ENCODE peak calls at places on chromosomes 1 and 21, in four cellular contexts. D is activated CD4-positive, alpha-beta T cell treated with anti-CD3 and anti-CD28 coated beads, Interleukin-2, amount 50 U/mL, for 48 hours; O is mesenchymal stem cell; G is stimulated activated effector memory CD8-positive, alpha-beta T cell treated with anti-CD3 and anti-CD28 coated beads, Interleukin-12 subunit alpha, Interleukin-12 subunit beta, amount 100 ng/mL, for 72 hours. I is an unnamed sample.

GRCh38 chr1:160651428-160652064 is 4.7 kb upstream of the SLAMF1 start:
- DNase-seq in D (no peak), O (no peak), G (no peak), I (no peak)

GRCh38 chr1:115365738-115366137 is 27.7 kb upstream of the NGF start:
- DNase-seq in D (no peak), O (no peak), G (no peak), I (no peak)

GRCh38 chr1:183101841-183102276 is 78.6 kb downstream of the LAMC1 start:
- DNase-seq in D (no peak), O (peak; percentile 78), G (no peak), I (no peak)

GRCh38 chr1:154493276-154493675 is 8.7 kb upstream of the TDRD10 start:
- DNase-seq in D (no peak), O (no peak), G (no peak), I (peak; percentile 20)

GRCh38 chr1:18279713-18280074 is 172.1 kb downstream of the IGSF21 start:
- DNase-seq in D (no peak), O (no peak), G (no peak), I (no peak)

GRCh38 chr21:25999935-26000582 is 170.5 kb downstream of the APP start:
- DNase-seq in D (peak; percentile 23), O (no peak), G (no peak), I (peak; percentile 63)

GRCh38 chr1:145706282-145706681 is 886 bp downstream of the PDZK1 start:
- DNase-seq in D (no peak), O (no peak), G (no peak), I (no peak)

GRCh38 chr1:211643324-211644212 is 31.9 kb downstream of the NEK2 start:
- DNase-seq in D (no peak), O (no peak), G (no peak), I (peak; percentile 45)

GRCh38 chr1:196355206-196355786 is 252.9 kb downstream of the KCNT2 start:
- DNase-seq in D (no peak), O (peak; percentile 47), G (no peak), I (no peak)

GRCh38 chr1:25079048-25079447 is 149.0 kb upstream of the RUNX3 start:
- DNase-seq in D (no peak), O (no peak), G (no peak), I (no peak)

GRCh38 chr1:187985897-187986654 is 1157.3 kb downstream of the PLA2G4A start:
- DNase-seq in D (no peak), O (peak; percentile 32), G (no peak), I (no peak)

GRCh38 chr1:197144570-197145325 is 1.7 kb downstream of the ASPM start:
- DNase-seq in D (peak; percentile 3), O (peak; percentile 51), G (no peak), I (peak; percentile 33)

GRCh38 chr1:100921110-100921706 is 25.3 kb downstream of the SLC30A7 start:
- DNase-seq in D (no peak), O (peak; percentile 70), G (no peak), I (no peak)

GRCh38 chr1:151368000-151368744 is 4.3 kb downstream of the SELENBP1 start:
- DNase-seq in D (no peak), O (no peak), G (no peak), I (no peak)

GRCh38 chr1:118339431-118340146 is 154.6 kb upstream of the SPAG17 start:
- DNase-seq in D (no peak), O (no peak), G (no peak), I (no peak)

GRCh38 chr21:46178961-46179360 is 5.3 kb downstream of the SPATC1L start:
- DNase-seq in D (no peak), O (no peak), G (no peak), I (no peak)

GRCh38 chr1:97350662-97351061 is 570.2 kb downstream of the DPYD start:
- DNase-seq in D (no peak), O (peak; percentile 11), G (no peak), I (no peak)

GRCh38 chr1:182600036-182600713 is 4.0 kb downstream of the RGS16 start:
- DNase-seq in D (no peak), O (no peak), G (no peak), I (no peak)

GRCh38 chr21:45010096-45010495 is 64.3 kb upstream of the ADARB1 start:
- DNase-seq in D (no peak), O (no peak), G (no peak), I (no peak)

GRCh38 chr21:31860851-31861250 is 12.0 kb upstream of the HUNK start:
- DNase-seq in D (no peak), O (no peak), G (no peak), I (no peak)

GRCh38 chr1:210366767-210367166 is 38.1 kb downstream of the HHAT start:
- DNase-seq in D (no peak), O (no peak), G (no peak), I (no peak)

GRCh38 chr1:112881742-112882127 is 74.3 kb downstream of the SLC16A1 start:
- DNase-seq in D (no peak), O (no peak), G (no peak), I (no peak)

GRCh38 chr1:54581621-54582035 is 33.6 kb downstream of the ACOT11 start:
- DNase-seq in D (no peak), O (peak; percentile 27), G (no peak), I (no peak)

GRCh38 chr1:31183927-31184554 is 55.6 kb downstream of the NKAIN1 start:
- DNase-seq in D (peak; percentile 50), O (peak; percentile 56), G (peak; percentile 21), I (peak; percentile 62)

GRCh38 chr1:211328084-211328694 is 1.6 kb downstream of the TRAF5 start:
- DNase-seq in D (no peak), O (no peak), G (no peak), I (no peak)

GRCh38 chr1:116671835-116672234 is 4.3 kb upstream of the IGSF3 start:
- DNase-seq in D (no peak), O (no peak), G (no peak), I (no peak)

GRCh38 chr1:22841754-22842370 is 130.8 kb downstream of the LACTBL1 start:
- DNase-seq in D (no peak), O (no peak), G (no peak), I (no peak)

GRCh38 chr1:5109652-5110051 is 455.2 kb downstream of the AJAP1 start:
- DNase-seq in D (no peak), O (no peak), G (no peak), I (no peak)

GRCh38 chr1:202143768-202144509 is 598 bp downstream of the ARL8A start:
- DNase-seq in D (peak; percentile 38), O (peak; percentile 29), G (peak; percentile 26), I (peak; percentile 45)

GRCh38 chr1:34113887-34114286 is 51.1 kb downstream of the CSMD2 start:
- DNase-seq in D (no peak), O (no peak), G (no peak), I (no peak)

I was measured in activated CD8-positive, alpha-beta T cell treated with anti-CD3 and anti-CD28 coated beads for 36 hours.